ENCODE peak calls at places on chromosomes 1 and 21, in five cellular contexts. One of them, this sample, is unnamed.
A peak's percentile ranks its signal among the peaks of the same experiment; 100 is the strongest.

GRCh38 chr1:101075926-101076325 is 50.3 kb upstream of the DPH5 start:
- DNase-seq in CD8-positive, alpha-beta T cell: no peak
- DNase-seq in non-pigmented ciliary epithelial cell: no peak
- DNase-seq in activated CD4-positive, alpha-beta T cell treated with anti-CD3 and anti-CD28 coated beads, Interleukin-2, amount 10 ng/mL, durations not matched to agents 7 days and 5 days: no peak
- DNase-seq in PC-3: peak; percentile 57
- DNase-seq in this sample: no peak

GRCh38 chr21:43834146-43834905 is 30.7 kb upstream of the AGPAT3 start:
- DNase-seq in activated CD4-positive, alpha-beta T cell treated with anti-CD3 and anti-CD28 coated beads, Interleukin-2, amount 10 ng/mL, durations not matched to agents 7 days and 5 days: no peak
- DNase-seq in CD8-positive, alpha-beta T cell: no peak
- DNase-seq in PC-3: no peak
- DNase-seq in non-pigmented ciliary epithelial cell: no peak
- DNase-seq in this sample: no peak

GRCh38 chr1:91895832-91896556 is 10.0 kb upstream of the TGFBR3 start:
- DNase-seq in activated CD4-positive, alpha-beta T cell treated with anti-CD3 and anti-CD28 coated beads, Interleukin-2, amount 10 ng/mL, durations not matched to agents 7 days and 5 days: no peak
- DNase-seq in CD8-positive, alpha-beta T cell: no peak
- DNase-seq in non-pigmented ciliary epithelial cell: no peak
- DNase-seq in PC-3: no peak
- DNase-seq in this sample: no peak

GRCh38 chr1:179026813-179027664 is 1.3 kb downstream of the FAM20B start:
- DNase-seq in CD8-positive, alpha-beta T cell: no peak
- DNase-seq in activated CD4-positive, alpha-beta T cell treated with anti-CD3 and anti-CD28 coated beads, Interleukin-2, amount 10 ng/mL, durations not matched to agents 7 days and 5 days: no peak
- DNase-seq in non-pigmented ciliary epithelial cell: no peak
- DNase-seq in PC-3: no peak
- DNase-seq in this sample: no peak

GRCh38 chr21:33751120-33751519 is 108.8 kb downstream of the ITSN1 start:
- DNase-seq in PC-3: no peak
- DNase-seq in non-pigmented ciliary epithelial cell: no peak
- DNase-seq in activated CD4-positive, alpha-beta T cell treated with anti-CD3 and anti-CD28 coated beads, Interleukin-2, amount 10 ng/mL, durations not matched to agents 7 days and 5 days: no peak
- DNase-seq in CD8-positive, alpha-beta T cell: no peak
- DNase-seq in this sample: no peak

GRCh38 chr1:165577707-165578106 is 33.9 kb downstream of the LRRC52 start:
- DNase-seq in PC-3: no peak
- DNase-seq in activated CD4-positive, alpha-beta T cell treated with anti-CD3 and anti-CD28 coated beads, Interleukin-2, amount 10 ng/mL, durations not matched to agents 7 days and 5 days: no peak
- DNase-seq in CD8-positive, alpha-beta T cell: no peak
- DNase-seq in non-pigmented ciliary epithelial cell: no peak
- DNase-seq in this sample: no peak

GRCh38 chr1:97630968-97631367 is 289.9 kb downstream of the DPYD start:
- DNase-seq in activated CD4-positive, alpha-beta T cell treated with anti-CD3 and anti-CD28 coated beads, Interleukin-2, amount 10 ng/mL, durations not matched to agents 7 days and 5 days: no peak
- DNase-seq in CD8-positive, alpha-beta T cell: no peak
- DNase-seq in non-pigmented ciliary epithelial cell: no peak
- DNase-seq in PC-3: no peak
- DNase-seq in this sample: peak; percentile 17

GRCh38 chr1:153919879-153920852 is 2.6 kb downstream of the GATAD2B start:
- DNase-seq in non-pigmented ciliary epithelial cell: no peak
- DNase-seq in PC-3: peak; percentile 21
- DNase-seq in CD8-positive, alpha-beta T cell: no peak
- DNase-seq in activated CD4-positive, alpha-beta T cell treated with anti-CD3 and anti-CD28 coated beads, Interleukin-2, amount 10 ng/mL, durations not matched to agents 7 days and 5 days: peak; percentile 41
- DNase-seq in this sample: peak; percentile 41

GRCh38 chr1:94182191-94182590 is 55.2 kb downstream of the ARHGAP29 start:
- DNase-seq in CD8-positive, alpha-beta T cell: no peak
- DNase-seq in non-pigmented ciliary epithelial cell: no peak
- DNase-seq in activated CD4-positive, alpha-beta T cell treated with anti-CD3 and anti-CD28 coated beads, Interleukin-2, amount 10 ng/mL, durations not matched to agents 7 days and 5 days: no peak
- DNase-seq in PC-3: no peak
- DNase-seq in this sample: no peak

GRCh38 chr1:111378806-111379205 is 48.7 kb downstream of the OVGP1 start:
- DNase-seq in non-pigmented ciliary epithelial cell: no peak
- DNase-seq in activated CD4-positive, alpha-beta T cell treated with anti-CD3 and anti-CD28 coated beads, Interleukin-2, amount 10 ng/mL, durations not matched to agents 7 days and 5 days: no peak
- DNase-seq in CD8-positive, alpha-beta T cell: no peak
- DNase-seq in PC-3: no peak
- DNase-seq in this sample: no peak

GRCh38 chr21:43918385-43918947 is 53.4 kb downstream of the AGPAT3 start:
- DNase-seq in PC-3: no peak
- DNase-seq in non-pigmented ciliary epithelial cell: no peak
- DNase-seq in activated CD4-positive, alpha-beta T cell treated with anti-CD3 and anti-CD28 coated beads, Interleukin-2, amount 10 ng/mL, durations not matched to agents 7 days and 5 days: no peak
- DNase-seq in CD8-positive, alpha-beta T cell: no peak
- DNase-seq in this sample: no peak

GRCh38 chr1:244863491-244864252 is 671 bp downstream of the HNRNPU start:
- DNase-seq in activated CD4-positive, alpha-beta T cell treated with anti-CD3 and anti-CD28 coated beads, Interleukin-2, amount 10 ng/mL, durations not matched to agents 7 days and 5 days: peak; percentile 26
- DNase-seq in PC-3: no peak
- DNase-seq in non-pigmented ciliary epithelial cell: no peak
- DNase-seq in CD8-positive, alpha-beta T cell: no peak
- DNase-seq in this sample: no peak

GRCh38 chr1:54706419-54706818 is 9.2 kb upstream of the TTC4 start:
- DNase-seq in non-pigmented ciliary epithelial cell: no peak
- DNase-seq in activated CD4-positive, alpha-beta T cell treated with anti-CD3 and anti-CD28 coated beads, Interleukin-2, amount 10 ng/mL, durations not matched to agents 7 days and 5 days: no peak
- DNase-seq in PC-3: no peak
- DNase-seq in CD8-positive, alpha-beta T cell: no peak
- DNase-seq in this sample: no peak

GRCh38 chr1:205598841-205599666 is 32.8 kb downstream of the ELK4 start:
- DNase-seq in activated CD4-positive, alpha-beta T cell treated with anti-CD3 and anti-CD28 coated beads, Interleukin-2, amount 10 ng/mL, durations not matched to agents 7 days and 5 days: no peak
- DNase-seq in non-pigmented ciliary epithelial cell: peak; percentile 74
- DNase-seq in CD8-positive, alpha-beta T cell: no peak
- DNase-seq in PC-3: no peak
- DNase-seq in this sample: no peak

GRCh38 chr1:16204634-16205332 is 7.7 kb downstream of the ARHGEF19 start:
- DNase-seq in non-pigmented ciliary epithelial cell: no peak
- DNase-seq in PC-3: peak; percentile 35
- DNase-seq in activated CD4-positive, alpha-beta T cell treated with anti-CD3 and anti-CD28 coated beads, Interleukin-2, amount 10 ng/mL, durations not matched to agents 7 days and 5 days: peak; percentile 49
- DNase-seq in CD8-positive, alpha-beta T cell: no peak
- DNase-seq in this sample: peak; percentile 52

GRCh38 chr1:118961156-118961555 is 27.0 kb downstream of the TBX15 start:
- DNase-seq in activated CD4-positive, alpha-beta T cell treated with anti-CD3 and anti-CD28 coated beads, Interleukin-2, amount 10 ng/mL, durations not matched to agents 7 days and 5 days: no peak
- DNase-seq in CD8-positive, alpha-beta T cell: no peak
- DNase-seq in non-pigmented ciliary epithelial cell: no peak
- DNase-seq in PC-3: peak; percentile 62
- DNase-seq in this sample: no peak

GRCh38 chr1:157496121-157496526 is 56.2 kb downstream of the FCRL5 start:
- DNase-seq in CD8-positive, alpha-beta T cell: no peak
- DNase-seq in PC-3: peak; percentile 84
- DNase-seq in non-pigmented ciliary epithelial cell: no peak
- DNase-seq in activated CD4-positive, alpha-beta T cell treated with anti-CD3 and anti-CD28 coated beads, Interleukin-2, amount 10 ng/mL, durations not matched to agents 7 days and 5 days: peak; percentile 62
- DNase-seq in this sample: peak; percentile 63

GRCh38 chr1:248243204-248243603 is 12.0 kb downstream of the OR2M4 start:
- DNase-seq in activated CD4-positive, alpha-beta T cell treated with anti-CD3 and anti-CD28 coated beads, Interleukin-2, amount 10 ng/mL, durations not matched to agents 7 days and 5 days: peak; percentile 51
- DNase-seq in CD8-positive, alpha-beta T cell: no peak
- DNase-seq in PC-3: peak; percentile 86
- DNase-seq in non-pigmented ciliary epithelial cell: peak; percentile 0
- DNase-seq in this sample: peak; percentile 32

GRCh38 chr1:26190373-26190987 is at the start of gene CATSPER4:
- DNase-seq in activated CD4-positive, alpha-beta T cell treated with anti-CD3 and anti-CD28 coated beads, Interleukin-2, amount 10 ng/mL, durations not matched to agents 7 days and 5 days: no peak
- DNase-seq in non-pigmented ciliary epithelial cell: no peak
- DNase-seq in PC-3: no peak
- DNase-seq in CD8-positive, alpha-beta T cell: no peak
- DNase-seq in this sample: no peak

GRCh38 chr1:182246783-182247182 is 144.8 kb downstream of the GLUL start:
- DNase-seq in PC-3: no peak
- DNase-seq in activated CD4-positive, alpha-beta T cell treated with anti-CD3 and anti-CD28 coated beads, Interleukin-2, amount 10 ng/mL, durations not matched to agents 7 days and 5 days: no peak
- DNase-seq in non-pigmented ciliary epithelial cell: no peak
- DNase-seq in CD8-positive, alpha-beta T cell: no peak
- DNase-seq in this sample: no peak

GRCh38 chr1:161200992-161201827 is 957 bp upstream of the NDUFS2 start:
- DNase-seq in non-pigmented ciliary epithelial cell: no peak
- DNase-seq in activated CD4-positive, alpha-beta T cell treated with anti-CD3 and anti-CD28 coated beads, Interleukin-2, amount 10 ng/mL, durations not matched to agents 7 days and 5 days: no peak
- DNase-seq in CD8-positive, alpha-beta T cell: no peak
- DNase-seq in PC-3: no peak
- DNase-seq in this sample: no peak

GRCh38 chr1:246583056-246583440 is 16.8 kb downstream of the CNST start:
- DNase-seq in PC-3: no peak
- DNase-seq in CD8-positive, alpha-beta T cell: no peak
- DNase-seq in non-pigmented ciliary epithelial cell: no peak
- DNase-seq in activated CD4-positive, alpha-beta T cell treated with anti-CD3 and anti-CD28 coated beads, Interleukin-2, amount 10 ng/mL, durations not matched to agents 7 days and 5 days: no peak
- DNase-seq in this sample: no peak

GRCh38 chr1:232589809-232590741 is 39.9 kb downstream of the SIPA1L2 start:
- DNase-seq in non-pigmented ciliary epithelial cell: no peak
- DNase-seq in PC-3: no peak
- DNase-seq in CD8-positive, alpha-beta T cell: no peak
- DNase-seq in activated CD4-positive, alpha-beta T cell treated with anti-CD3 and anti-CD28 coated beads, Interleukin-2, amount 10 ng/mL, durations not matched to agents 7 days and 5 days: no peak
- DNase-seq in this sample: no peak